ENCODE peak calls at places on chromosomes 3 and 15, in nine cellular contexts. M, Z, L, Q, E, P, B, O and F are unnamed samples.

GRCh38 chr3:71581451-71581980 is 2.0 kb downstream of the FOXP1 start:
- DNase-seq in L (no peak), E (peak), Z (no peak), P (peak), M (peak), O (peak), Q (peak), B (peak), F (peak)

GRCh38 chr3:59473580-59473979 is 423.8 kb upstream of the CFAP20DC start:
- DNase-seq in Q (no peak), O (no peak), B (no peak), P (no peak), Z (no peak), L (no peak), M (no peak), E (no peak), F (no peak)

GRCh38 chr15:73677146-73677607 is 7.0 kb upstream of the CD276 start:
- DNase-seq in Z (no peak), L (peak), P (peak), E (peak), O (peak), B (peak), Q (peak), M (peak), F (peak)

GRCh38 chr15:89017370-89018066 is 70.7 kb upstream of the ABHD2 start:
- DNase-seq in O (peak), M (peak), Q (peak), B (peak), Z (peak), L (peak), E (peak), P (peak), F (peak)

GRCh38 chr3:52520716-52521487 is 12.8 kb downstream of the NT5DC2 start:
- DNase-seq in B (no peak), E (no peak), M (no peak), O (no peak), Z (no peak), Q (no peak), P (no peak), L (no peak), F (no peak)

GRCh38 chr15:78182821-78183220 is 33.7 kb downstream of the IDH3A start:
- DNase-seq in B (no peak), P (no peak), Q (no peak), Z (no peak), M (no peak), L (no peak), O (no peak), E (no peak), F (no peak)

GRCh38 chr3:97914390-97914789 is 57.8 kb downstream of the RIOX2 start:
- DNase-seq in L (no peak), M (no peak), B (no peak), E (no peak), O (no peak), Z (no peak), P (no peak), Q (no peak), F (peak)

GRCh38 chr3:2810723-2811122 is 299.5 kb downstream of the IL5RA start:
- DNase-seq in Z (no peak), Q (no peak), P (peak), M (no peak), O (no peak), B (no peak), L (no peak), E (no peak), F (peak)

GRCh38 chr3:36700537-36701248 is 63.7 kb downstream of the DCLK3 start:
- DNase-seq in M (peak), P (peak), O (peak), Q (peak), L (no peak), E (peak), Z (no peak), B (peak), F (peak)

GRCh38 chr3:124419303-124419702 is 310.9 kb upstream of the UMPS start:
- DNase-seq in Q (no peak), L (no peak), P (no peak), B (no peak), M (no peak), O (no peak), Z (no peak), E (no peak), F (no peak)

GRCh38 chr3:85148056-85148455 is 189.3 kb downstream of the CADM2 start:
- DNase-seq in P (no peak), Z (no peak), O (no peak), M (no peak), L (no peak), E (no peak), Q (no peak), B (no peak), F (no peak)

GRCh38 chr3:113211370-113212154 is at the start of gene BOC:
- DNase-seq in Q (no peak), O (no peak), P (peak), Z (peak), E (peak), L (no peak), M (no peak), B (peak), F (peak)

GRCh38 chr15:68420186-68420684 is 11.7 kb downstream of the ITGA11 start:
- DNase-seq in Q (no peak), L (no peak), P (no peak), M (no peak), E (no peak), O (no peak), Z (no peak), B (peak), F (peak)

GRCh38 chr15:32100286-32100685 is 70.0 kb downstream of the CHRNA7 start:
- DNase-seq in E (no peak), B (no peak), M (no peak), O (no peak), P (no peak), L (no peak), Q (no peak), Z (no peak), F (no peak)

GRCh38 chr3:99659965-99660364 is 21.6 kb downstream of the COL8A1 start:
- DNase-seq in E (no peak), M (no peak), L (no peak), Z (no peak), Q (no peak), B (no peak), P (no peak), O (peak), F (peak)

GRCh38 chr15:39317225-39317624 is 263.7 kb upstream of the THBS1 start:
- DNase-seq in M (no peak), L (no peak), O (no peak), Q (no peak), B (no peak), Z (no peak), E (no peak), P (no peak), F (no peak)

GRCh38 chr15:87762110-87762509 is 494.4 kb downstream of the NTRK3 start:
- DNase-seq in P (no peak), Q (peak), Z (no peak), E (no peak), O (peak), L (no peak), B (no peak), M (no peak), F (no peak)

GRCh38 chr3:62615258-62615840 is 242.0 kb upstream of the FEZF2 start:
- DNase-seq in O (no peak), L (no peak), M (no peak), P (no peak), Q (no peak), E (no peak), Z (no peak), B (no peak), F (peak)

GRCh38 chr3:94028093-94028837 is at the start of gene STX19:
- DNase-seq in B (no peak), Q (no peak), L (no peak), O (no peak), P (no peak), M (no peak), E (no peak), Z (no peak), F (no peak)

GRCh38 chr3:135995766-135996165 is 30.2 kb downstream of the PPP2R3A start:
- DNase-seq in M (no peak), E (no peak), Z (no peak), P (no peak), L (no peak), Q (no peak), O (no peak), B (no peak), F (peak)

GRCh38 chr3:47096955-47097354 is 67.0 kb downstream of the SETD2 start:
- DNase-seq in L (no peak), M (no peak), Z (no peak), O (no peak), E (no peak), P (peak), Q (no peak), B (no peak), F (peak)